ENCODE peak calls at places on chromosomes 7 and 10, in eight cellular contexts. O is bronchial epithelial cell; M is RPMI7951; G is heart left ventricle; S is GM20000; Y is mucosa of gallbladder; U is activated CD4-positive, alpha-beta T cell treated with anti-CD3 and anti-CD28 coated beads, Interleukin-2, amount 10 ng/mL, durations not matched to agents 7 days and 5 days; N is C1 segment of cervical spinal cord. L is an unnamed sample.

GRCh38 chr10:49135575-49136313 is 1.9 kb upstream of the FAM170B start:
- DNase-seq in Y (peak), S (no peak), O (no peak), G (no peak), M (no peak), N (no peak), U (no peak), L (no peak)

GRCh38 chr10:42934351-42934811 is 142.5 kb upstream of the RET start:
- DNase-seq in U (no peak), N (no peak), M (no peak), G (no peak), Y (no peak), O (no peak), S (no peak), L (no peak)

GRCh38 chr10:82089327-82089726 is 214.3 kb downstream of the NRG3 start:
- DNase-seq in O (no peak), M (no peak), S (no peak), Y (no peak), U (no peak), G (no peak), N (no peak), L (no peak)

GRCh38 chr10:68238371-68238770 is 6.5 kb upstream of the ATOH7 start:
- DNase-seq in O (no peak), Y (no peak), M (no peak), N (no peak), S (no peak), G (no peak), U (no peak), L (no peak)

GRCh38 chr7:86962623-86963022 is 96.8 kb downstream of the ELAPOR2 start:
- DNase-seq in Y (no peak), M (no peak), S (no peak), G (no peak), U (no peak), N (no peak), O (no peak), L (no peak)

GRCh38 chr7:121084748-121085336 is 96.3 kb downstream of the CPED1 start:
- DNase-seq in S (no peak), Y (no peak), N (no peak), M (peak), G (no peak), O (peak), U (no peak), L (no peak)

GRCh38 chr7:115122388-115122787 is 200.5 kb downstream of the MDFIC start:
- DNase-seq in G (no peak), U (no peak), N (no peak), Y (no peak), M (no peak), O (no peak), S (no peak), L (no peak)

GRCh38 chr10:72336259-72337038 is 18.3 kb downstream of the DNAJB12 start:
- DNase-seq in Y (no peak), U (no peak), M (no peak), S (no peak), G (peak), N (no peak), O (no peak), L (no peak)

GRCh38 chr10:80410578-80411145 is 2.3 kb downstream of the PRXL2A start:
- DNase-seq in Y (no peak), O (no peak), M (peak), N (no peak), S (no peak), G (no peak), U (no peak), L (no peak)

GRCh38 chr10:124593431-124593985 is 131.9 kb downstream of the LHPP start:
- DNase-seq in N (no peak), G (peak), Y (no peak), U (no peak), O (no peak), S (no peak), M (no peak), L (no peak)

GRCh38 chr7:46281071-46281470 is 360.0 kb upstream of the IGFBP3 start:
- DNase-seq in G (no peak), Y (no peak), M (no peak), O (peak), N (no peak), U (no peak), S (no peak), L (no peak)

GRCh38 chr10:100562008-100562672 is 26.4 kb downstream of the HIF1AN start:
- DNase-seq in O (peak), Y (peak), G (peak), M (peak), N (peak), S (peak), U (peak), L (peak)

GRCh38 chr7:69250958-69251357 is 347.3 kb upstream of the AUTS2 start:
- DNase-seq in Y (no peak), N (no peak), U (no peak), M (no peak), G (no peak), S (no peak), O (no peak), L (no peak)

GRCh38 chr7:134452419-134452827 is 6.5 kb downstream of the AKR1B1 start:
- DNase-seq in G (no peak), S (no peak), N (no peak), O (no peak), M (peak), U (no peak), Y (no peak), L (no peak)

GRCh38 chr10:77496941-77497420 is 140.6 kb downstream of the KCNMA1 start:
- DNase-seq in U (no peak), G (no peak), Y (no peak), S (no peak), O (peak), M (no peak), N (peak), L (no peak)

GRCh38 chr10:69968830-69969229 is 83.8 kb upstream of the MACROH2A2 start:
- DNase-seq in Y (peak), S (no peak), U (no peak), G (no peak), O (peak), N (no peak), M (peak), L (no peak)

GRCh38 chr10:80275135-80275498 is 14.3 kb downstream of the MAT1A start:
- DNase-seq in Y (no peak), N (no peak), U (no peak), O (no peak), G (no peak), M (no peak), S (no peak), L (no peak)

GRCh38 chr7:89002942-89003618 is 207.5 kb upstream of the TEX47 start:
- DNase-seq in S (peak), G (no peak), Y (no peak), U (no peak), O (no peak), M (no peak), N (no peak), L (no peak)

GRCh38 chr7:130349911-130350782 is 5.5 kb downstream of the CPA5 start:
- DNase-seq in N (no peak), Y (no peak), O (no peak), G (no peak), U (no peak), S (no peak), M (peak), L (no peak)

L was measured in DMS 273 treated with DMSO at 0.1 percent for 48 hours.